ENCODE peak calls at places on chromosomes 13 and 19, in four cellular contexts. Q, Z, V and M are unnamed samples.

GRCh38 chr13:106274551-106275208 is 260.8 kb downstream of the EFNB2 start:
- DNase-seq in Q (no peak), Z (no peak), V (no peak), M (no peak)

GRCh38 chr13:25766576-25766975 is 285.2 kb downstream of the SHISA2 start:
- DNase-seq in Q (no peak), Z (no peak), V (no peak), M (no peak)

GRCh38 chr13:97975851-97976550 is 22.5 kb downstream of the IPO5 start:
- DNase-seq in Q (peak), Z (peak), V (peak), M (no peak)

GRCh38 chr13:98372886-98373285 is 195.8 kb upstream of the RNF113B start:
- DNase-seq in Q (no peak), Z (peak), V (no peak), M (no peak)

GRCh38 chr19:12092065-12092867 is 27.7 kb downstream of the ZNF844 start:
- DNase-seq in Q (peak), Z (peak), V (peak), M (no peak)

GRCh38 chr13:40604135-40604534 is 62.3 kb downstream of the FOXO1 start:
- DNase-seq in Q (no peak), Z (no peak), V (no peak), M (no peak)

GRCh38 chr19:3543150-3544053 is 4.4 kb downstream of the TEKTIP1 start:
- DNase-seq in Q (no peak), Z (no peak), V (peak), M (no peak)

GRCh38 chr13:106919638-106920037 is 351.7 kb upstream of the ARGLU1 start:
- DNase-seq in Q (no peak), Z (no peak), V (peak), M (no peak)

GRCh38 chr19:19627716-19628498 is at the start of gene LPAR2:
- DNase-seq in Q (no peak), Z (no peak), V (no peak), M (peak)

GRCh38 chr13:85528578-85529215 is 270.5 kb downstream of the SLITRK6 start:
- DNase-seq in Q (no peak), Z (peak), V (no peak), M (no peak)

GRCh38 chr19:13069415-13070369 is 33.0 kb downstream of the LYL1 start:
- DNase-seq in Q (no peak), Z (no peak), V (no peak), M (no peak)

GRCh38 chr13:29524641-29525040 is 70.8 kb downstream of the SLC7A1 start:
- DNase-seq in Q (no peak), Z (no peak), V (no peak), M (no peak)

GRCh38 chr19:55688422-55689218 is 13.6 kb downstream of the EPN1 start:
- DNase-seq in Q (no peak), Z (no peak), V (no peak), M (no peak)

GRCh38 chr13:106357198-106357597 is 178.3 kb downstream of the EFNB2 start:
- DNase-seq in Q (no peak), Z (peak), V (no peak), M (no peak)

GRCh38 chr13:33228645-33229445 is 56.7 kb downstream of the STARD13 start:
- DNase-seq in Q (no peak), Z (peak), V (no peak), M (no peak)
- TF ChIP-seq CTCF in Q (peak), Z (peak), V (peak), M (peak)

GRCh38 chr19:14093117-14093784 is 2.7 kb upstream of the SAMD1 start:
- DNase-seq in Q (no peak), Z (no peak), V (no peak), M (no peak)

GRCh38 chr19:14091885-14092462 is 1.4 kb upstream of the SAMD1 start:
- DNase-seq in Q (no peak), Z (no peak), V (no peak), M (no peak)

GRCh38 chr19:14097532-14098151 is 7.1 kb upstream of the SAMD1 start:
- DNase-seq in Q (no peak), Z (no peak), V (no peak), M (no peak)

GRCh38 chr19:14094854-14095253 is 4.3 kb upstream of the SAMD1 start:
- DNase-seq in Q (no peak), Z (no peak), V (no peak), M (no peak)

DNA sequence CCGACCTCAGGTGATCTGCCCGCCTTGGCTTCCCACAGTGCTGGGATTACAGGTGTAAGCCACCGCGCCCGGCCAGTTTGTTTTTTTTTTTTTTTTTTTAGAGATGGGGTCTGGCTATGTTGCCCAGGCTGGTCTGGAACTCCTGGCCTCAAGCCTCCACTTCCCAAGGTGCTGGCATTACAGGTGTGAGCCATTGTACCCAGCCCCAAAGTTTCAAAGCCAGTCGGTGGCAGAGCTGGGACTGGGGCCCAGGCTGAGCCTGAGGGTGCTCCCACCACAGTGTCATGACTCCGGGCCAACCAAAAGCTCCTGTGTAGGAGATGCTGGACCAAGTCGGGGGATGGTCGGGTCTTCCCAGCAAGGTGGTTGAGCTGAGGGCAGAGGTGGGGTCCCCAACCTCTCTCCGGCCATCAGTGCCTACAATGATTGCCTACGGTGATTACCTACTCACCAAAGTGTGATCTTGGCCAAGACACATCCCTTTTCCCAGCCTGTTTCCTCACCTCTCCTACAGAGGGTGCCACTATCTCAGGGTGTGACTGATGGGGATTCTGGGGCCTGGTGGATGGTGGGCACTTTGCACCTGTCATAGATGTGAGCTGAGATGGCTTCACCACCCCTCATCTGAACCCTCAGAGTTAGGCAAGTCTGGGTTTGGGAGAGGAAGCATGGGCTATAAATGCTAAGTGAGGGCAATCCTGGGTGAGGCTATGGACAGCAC is 5.9 kb upstream of the SAMD1 start:
- DNase-seq in Q (no peak), Z (no peak), V (no peak), M (no peak)
- TF ChIP-seq CTCF in Q (no peak), Z (peak), V (no peak), M (no peak)

GRCh38 chr13:43786472-43786765 is 353 bp downstream of the ENOX1 start:
- DNase-seq in Q (no peak), Z (no peak), V (no peak), M (no peak)

GRCh38 chr13:43785681-43786471 is 896 bp downstream of the ENOX1 start:
- DNase-seq in Q (no peak), Z (peak), V (peak), M (no peak)

GRCh38 chr13:43786766-43787517 is at the start of gene ENOX1:
- DNase-seq in Q (no peak), Z (peak), V (peak), M (no peak)

GRCh38 chr13:43787518-43787891 is 733 bp upstream of the ENOX1 start:
- DNase-seq in Q (no peak), Z (no peak), V (no peak), M (no peak)

DNA sequence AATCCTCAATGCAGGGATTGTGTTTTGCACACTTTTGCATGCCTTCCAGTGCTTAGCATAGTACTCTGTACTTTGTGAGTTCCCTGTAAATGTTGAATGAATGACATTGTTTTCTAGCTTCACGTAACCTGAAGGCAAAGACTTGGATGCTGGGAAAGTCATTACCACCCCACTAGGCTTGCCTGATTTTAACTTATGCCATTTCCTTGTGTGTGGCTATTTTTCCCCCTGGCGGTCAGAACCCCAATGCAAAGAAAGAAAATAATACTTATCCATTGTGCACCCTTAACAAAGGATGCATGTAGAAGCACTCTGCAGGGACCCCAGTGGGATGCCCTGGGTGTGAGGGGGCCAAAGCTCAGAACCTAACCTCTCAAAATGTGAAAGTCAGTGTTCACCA is 1.2 kb upstream of the ENOX1 start:
- DNase-seq in Q (no peak), Z (peak), V (no peak), M (no peak)
- TF ChIP-seq CTCF in Q (peak), Z (peak), V (peak), M (no peak)

GRCh38 chr13:24742294-24742693 is 21.7 kb upstream of the RNF17 start:
- DNase-seq in Q (no peak), Z (no peak), V (no peak), M (no peak)

GRCh38 chr13:24740014-24740890 is 23.7 kb upstream of the RNF17 start:
- DNase-seq in Q (no peak), Z (no peak), V (no peak), M (no peak)

GRCh38 chr13:24742986-24743385 is 21.0 kb upstream of the RNF17 start:
- DNase-seq in Q (no peak), Z (no peak), V (no peak), M (no peak)

GRCh38 chr13:24741791-24742190 is 22.2 kb upstream of the RNF17 start:
- DNase-seq in Q (no peak), Z (no peak), V (no peak), M (no peak)

GRCh38 chr13:24741016-24741662 is 22.8 kb upstream of the RNF17 start:
- DNase-seq in Q (no peak), Z (no peak), V (no peak), M (no peak)
- TF ChIP-seq CTCF in Q (peak), Z (no peak), V (no peak), M (peak)

GRCh38 chr19:51257471-51257870 is 6.6 kb downstream of the SIGLECL1 start:
- DNase-seq in Q (no peak), Z (no peak), V (no peak), M (no peak)

GRCh38 chr19:51256053-51256682 is 5.3 kb downstream of the SIGLECL1 start:
- DNase-seq in Q (no peak), Z (no peak), V (no peak), M (no peak)

GRCh38 chr19:51258165-51258564 is 7.3 kb downstream of the SIGLECL1 start:
- DNase-seq in Q (no peak), Z (no peak), V (no peak), M (no peak)

GRCh38 chr19:51258761-51259160 is 7.9 kb downstream of the SIGLECL1 start:
- DNase-seq in Q (no peak), Z (no peak), V (no peak), M (no peak)

GRCh38 chr19:51259348-51260245 is 8.7 kb downstream of the SIGLECL1 start:
- DNase-seq in Q (no peak), Z (peak), V (no peak), M (peak)
- TF ChIP-seq CTCF in Q (peak), Z (peak), V (peak), M (peak)

GRCh38 chr19:50794778-50795664 is 4.8 kb downstream of the ACP4 start:
- DNase-seq in Q (no peak), Z (no peak), V (no peak), M (no peak)
- TF ChIP-seq CTCF in Q (peak), Z (peak), V (no peak), M (peak)